ENCODE peak calls at places on chromosomes 13 and 19, in ten cellular contexts. B, T, A, W, P, N, E, K, F and I are unnamed samples.

GRCh38 chr13:96214804-96215445 is 125.0 kb downstream of the HS6ST3 start:
- DNase-seq in N (no peak), P (no peak), B (no peak), E (no peak), F (no peak), A (no peak), T (no peak), K (no peak), W (no peak), I (no peak)

GRCh38 chr13:21929400-21929799 is 258.5 kb downstream of the FGF9 start:
- DNase-seq in P (no peak), A (no peak), N (no peak), F (no peak), B (no peak), W (no peak), E (no peak), T (no peak), K (no peak), I (no peak)

GRCh38 chr13:23488442-23488841 is 54.9 kb upstream of the SACS start:
- DNase-seq in T (no peak), K (no peak), F (no peak), B (peak), P (no peak), N (no peak), A (peak), W (no peak), E (no peak), I (peak)

GRCh38 chr13:91955546-91956355 is 557.3 kb downstream of the GPC5 start:
- DNase-seq in P (no peak), F (no peak), K (no peak), A (no peak), N (no peak), W (no peak), T (no peak), B (no peak), E (no peak), I (no peak)

GRCh38 chr13:37023871-37024270 is 23.3 kb downstream of the EXOSC8 start:
- DNase-seq in F (no peak), K (no peak), P (no peak), B (peak), N (no peak), T (no peak), A (no peak), W (no peak), E (no peak), I (no peak)

GRCh38 chr19:46648070-46648960 is 12.3 kb upstream of the GNG8 start:
- DNase-seq in N (no peak), K (peak), W (no peak), F (no peak), B (no peak), T (no peak), A (no peak), P (no peak), E (no peak), I (no peak)

GRCh38 chr19:5018224-5019015 is 49.5 kb downstream of the KDM4B start:
- DNase-seq in B (peak), P (no peak), E (no peak), T (no peak), K (no peak), N (no peak), A (no peak), F (no peak), W (no peak), I (no peak)

GRCh38 chr13:50531917-50532899 is 311.3 kb downstream of the DLEU7 start:
- DNase-seq in P (no peak), W (no peak), K (no peak), E (no peak), F (no peak), T (no peak), N (no peak), A (no peak), B (peak), I (no peak)

GRCh38 chr13:30690282-30691188 is 44.8 kb upstream of the ALOX5AP start:
- DNase-seq in F (peak), B (peak), T (peak), N (peak), A (peak), E (peak), P (no peak), W (peak), K (peak), I (no peak)

GRCh38 chr19:48283908-48284307 is 14.0 kb downstream of the ZNF114 start:
- DNase-seq in K (no peak), B (peak), N (no peak), F (no peak), T (no peak), W (no peak), P (no peak), A (peak), E (no peak), I (no peak)

GRCh38 chr13:99812611-99813010 is 159.0 kb downstream of the ZIC5 start:
- DNase-seq in N (no peak), P (no peak), B (peak), A (peak), T (no peak), E (no peak), F (no peak), K (no peak), W (no peak), I (no peak)

GRCh38 chr19:28633223-28634030 is 579.5 kb downstream of the UQCRFS1 start:
- DNase-seq in N (peak), T (peak), W (no peak), E (peak), A (no peak), P (peak), B (peak), F (peak), K (peak), I (peak)

GRCh38 chr19:1566392-1567115 is 1.6 kb downstream of the MEX3D start:
- DNase-seq in W (peak), B (peak), T (no peak), F (no peak), A (peak), P (no peak), N (peak), E (no peak), K (no peak), I (no peak)

GRCh38 chr19:41353466-41354342 is at the start of gene TGFB1:
- DNase-seq in E (peak), T (peak), F (peak), W (peak), N (peak), P (peak), K (peak), B (peak), A (no peak), I (peak)

GRCh38 chr19:41323430-41324125 is 13.6 kb downstream of the CCDC97 start:
- DNase-seq in B (peak), N (peak), T (no peak), K (no peak), A (peak), P (no peak), E (no peak), F (no peak), W (peak), I (no peak)

GRCh38 chr13:113327766-113328391 is 30.8 kb downstream of the LAMP1 start:
- DNase-seq in W (no peak), F (no peak), E (no peak), B (no peak), A (no peak), T (no peak), P (no peak), N (no peak), K (no peak), I (no peak)

GRCh38 chr13:48009298-48009697 is 8.2 kb upstream of the SUCLA2 start:
- DNase-seq in A (peak), F (no peak), W (no peak), P (no peak), K (no peak), T (no peak), N (no peak), B (peak), E (peak), I (no peak)

GRCh38 chr13:34340534-34340933 is 522.6 kb downstream of the RFC3 start:
- DNase-seq in F (no peak), K (no peak), W (no peak), T (no peak), E (no peak), A (no peak), N (no peak), P (no peak), B (no peak), I (no peak)

GRCh38 chr19:54462072-54462712 is 1.4 kb downstream of the LENG9 start:
- DNase-seq in N (no peak), W (peak), E (peak), B (no peak), F (no peak), K (no peak), P (no peak), T (no peak), A (no peak), I (no peak)

GRCh38 chr13:51885651-51886050 is 23.9 kb downstream of the CCDC70 start:
- DNase-seq in P (no peak), N (no peak), W (no peak), A (no peak), T (no peak), K (no peak), B (no peak), F (no peak), E (no peak), I (no peak)

GRCh38 chr13:39601636-39602035 is 1.4 kb downstream of the LHFPL6 start:
- DNase-seq in K (no peak), W (no peak), A (no peak), N (no peak), P (no peak), F (no peak), T (no peak), E (no peak), B (no peak), I (no peak)

GRCh38 chr19:8640402-8641004 is 10.1 kb downstream of the NFILZ start:
- DNase-seq in T (no peak), E (peak), B (no peak), N (no peak), F (no peak), A (no peak), K (no peak), P (no peak), W (peak), I (no peak)

GRCh38 chr19:41373993-41374392 is 2.3 kb upstream of the TMEM91 start:
- DNase-seq in P (no peak), T (no peak), N (peak), A (no peak), E (no peak), F (no peak), W (peak), B (peak), K (no peak), I (peak)

GRCh38 chr19:56356944-56357343 is 36.4 kb downstream of the ZNF582 start:
- DNase-seq in F (no peak), A (no peak), T (no peak), E (no peak), K (no peak), W (no peak), N (no peak), B (no peak), P (no peak), I (no peak)